ENCODE peak calls at places on chromosome 15, in five cellular contexts. P is Peyer's patch, W is HCT116, B is suprapubic skin, R is stomach. X is an unnamed sample.

GRCh38 chr15:90259524-90259923 is 5.9 kb upstream of the NGRN start:
- DNase-seq in W (no peak), R (no peak), B (no peak), P (no peak), X (no peak)

GRCh38 chr15:63157891-63158431 is 684 bp upstream of the RPS27L start:
- DNase-seq in P (no peak), B (peak; percentile 73), W (peak; percentile 32), R (peak; percentile 31), X (no peak)

GRCh38 chr15:70275461-70276138 is 177.9 kb upstream of the TLE3 start:
- DNase-seq in R (no peak), W (no peak), B (peak; percentile 36), P (peak; percentile 20), X (peak; percentile 39)

GRCh38 chr15:76753771-76754170 is 151.4 kb downstream of the SCAPER start:
- DNase-seq in P (no peak), R (no peak), W (no peak), B (no peak), X (no peak)

GRCh38 chr15:92391640-92392039 is 2.0 kb upstream of the ST8SIA2 start:
- DNase-seq in W (peak; percentile 36), P (no peak), R (no peak), B (no peak), X (no peak)

GRCh38 chr15:77804210-77804609 is 171.5 kb upstream of the LINGO1 start:
- DNase-seq in B (no peak), P (no peak), R (no peak), W (no peak), X (no peak)

GRCh38 chr15:77623008-77623877 is 9.5 kb downstream of the LINGO1 start:
- DNase-seq in B (no peak), R (no peak), W (no peak), P (no peak), X (no peak)

GRCh38 chr15:51121118-51121517 is 26.4 kb upstream of the TNFAIP8L3 start:
- DNase-seq in R (no peak), B (no peak), P (no peak), W (peak; percentile 82), X (no peak)

GRCh38 chr15:83769411-83769960 is 115.6 kb downstream of the ADAMTSL3 start:
- DNase-seq in W (no peak), P (no peak), R (no peak), B (no peak), X (no peak)

GRCh38 chr15:97177135-97177704 is 783.3 kb upstream of the ARRDC4 start:
- DNase-seq in R (no peak), W (no peak), P (no peak), B (no peak), X (no peak)

GRCh38 chr15:50233192-50233736 is 32.3 kb downstream of the HDC start:
- DNase-seq in P (no peak), B (no peak), R (no peak), W (no peak), X (no peak)

GRCh38 chr15:64209680-64210334 is 47.0 kb upstream of the PPIB start:
- DNase-seq in B (no peak), P (no peak), W (peak; percentile 33), R (no peak), X (no peak)

GRCh38 chr15:57541805-57542504 is 49.7 kb upstream of the MYZAP start:
- DNase-seq in P (peak; percentile 77), R (peak; percentile 72), W (peak; percentile 45), B (no peak), X (no peak)

GRCh38 chr15:93028632-93029612 is 60.1 kb downstream of the RGMA start:
- DNase-seq in R (peak; percentile 88), W (no peak), P (no peak), B (peak; percentile 93), X (peak; percentile 89)

GRCh38 chr15:42324308-42324707 is 35.0 kb upstream of the CAPN3 start:
- DNase-seq in R (no peak), B (no peak), W (no peak), P (no peak), X (no peak)

GRCh38 chr15:77599899-77600298 is 32.8 kb downstream of the LINGO1 start:
- DNase-seq in R (no peak), B (no peak), P (no peak), W (peak; percentile 61), X (no peak)

GRCh38 chr15:75089781-75090734 is 66.7 kb downstream of the PPCDC start:
- DNase-seq in R (no peak), W (no peak), B (no peak), P (no peak), X (no peak)

GRCh38 chr15:66891776-66892175 is 173.6 kb upstream of the SMAD3 start:
- DNase-seq in B (no peak), W (no peak), P (no peak), R (no peak), X (no peak)

GRCh38 chr15:35876762-35877161 is 330.8 kb upstream of the DPH6 start:
- DNase-seq in W (no peak), R (no peak), B (no peak), P (no peak), X (no peak)

GRCh38 chr15:74307827-74308642 is 59.4 kb downstream of the CYP11A1 start:
- DNase-seq in R (peak; percentile 59), W (peak; percentile 49), B (no peak), P (no peak), X (no peak)

GRCh38 chr15:48641416-48641815 is 4.1 kb downstream of the FBN1 start:
- DNase-seq in W (no peak), R (no peak), P (no peak), B (no peak), X (no peak)

GRCh38 chr15:83164409-83165404 is 42.9 kb downstream of the HDGFL3 start:
- DNase-seq in R (no peak), B (no peak), W (no peak), P (no peak), X (no peak)

GRCh38 chr15:77347197-77347596 is 72.7 kb downstream of the PEAK1 start:
- DNase-seq in B (no peak), W (no peak), P (no peak), R (no peak), X (no peak)

GRCh38 chr15:34773916-34774315 is 19.1 kb upstream of the GJD2 start:
- DNase-seq in P (no peak), R (no peak), B (no peak), W (no peak), X (no peak)

GRCh38 chr15:64014995-64015394 is 31.3 kb downstream of the DAPK2 start:
- DNase-seq in W (no peak), R (peak; percentile 83), B (no peak), P (no peak), X (no peak)

GRCh38 chr15:67188551-67189218 is 65.8 kb downstream of the AAGAB start:
- DNase-seq in R (no peak), B (no peak), W (no peak), P (no peak), X (no peak)

GRCh38 chr15:64381000-64381751 is at the start of gene PCLAF:
- DNase-seq in R (peak; percentile 94), B (peak; percentile 97), P (peak; percentile 94), W (peak; percentile 89), X (peak; percentile 98)

GRCh38 chr15:62578548-62578947 is 413.5 kb upstream of the C2CD4B start:
- DNase-seq in P (peak; percentile 75), W (no peak), R (no peak), B (no peak), X (no peak)

GRCh38 chr15:96551196-96551595 is 220.7 kb downstream of the NR2F2 start:
- DNase-seq in B (no peak), P (no peak), W (no peak), R (no peak), X (no peak)

GRCh38 chr15:98626153-98626552 is 22.2 kb upstream of the IGF1R start:
- DNase-seq in B (no peak), P (no peak), W (no peak), R (no peak), X (no peak)

GRCh38 chr15:98625614-98626013 is 22.7 kb upstream of the IGF1R start:
- DNase-seq in P (no peak), R (no peak), W (no peak), B (no peak), X (no peak)

GRCh38 chr15:98616397-98616796 is 31.9 kb upstream of the IGF1R start:
- DNase-seq in B (no peak), P (no peak), R (no peak), W (no peak), X (no peak)

GRCh38 chr15:98620020-98620419 is 28.3 kb upstream of the IGF1R start:
- DNase-seq in W (no peak), R (no peak), P (no peak), B (no peak), X (no peak)

DNA sequence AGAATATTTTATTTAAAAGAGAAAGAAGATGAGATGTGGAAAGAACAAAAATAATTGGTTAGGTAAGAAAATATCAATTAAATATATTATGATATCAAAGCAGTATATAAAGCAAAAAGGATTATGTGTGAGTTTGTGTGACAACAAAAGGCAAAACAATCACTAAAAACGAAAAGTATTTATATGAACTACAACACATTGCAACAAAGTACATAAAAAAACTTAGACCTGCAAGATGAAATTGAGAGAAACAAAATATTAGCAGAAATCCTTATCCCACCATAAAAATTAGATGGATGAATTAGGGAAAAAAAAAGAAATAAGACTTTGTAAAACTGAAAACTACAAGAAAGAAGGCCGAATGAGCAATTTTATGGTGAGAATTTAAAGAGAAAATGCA is 27.3 kb upstream of the IGF1R start:
- DNase-seq in W (no peak), R (no peak), P (no peak), B (no peak), X (no peak)
- H3K27me3 ChIP-seq in W (peaks cover 51% of the 10 kb centered on the region), R (peaks cover 77% of the 10 kb centered on the region), P (no peaks in the 10 kb centered on the region), B (peaks cover 92% of the 10 kb centered on the region), X (no peaks in the 10 kb centered on the region)

GRCh38 chr15:80989518-80990478 is at the start of gene MESD:
- DNase-seq in P (peak; percentile 99), R (peak; percentile 99), B (peak; percentile 99), W (peak; percentile 85), X (peak; percentile 99)
- TF ChIP-seq POLR2A in P (peak; percentile 88), R (no peak), B (peak; percentile 86), W (peak; percentile 89), X (no peak)

GRCh38 chr15:43795197-43795596 is 3.1 kb downstream of the SERF2 start:
- DNase-seq in W (no peak), R (no peak), B (no peak), P (no peak), X (no peak)

GRCh38 chr15:43791993-43792760 is at the start of gene SERF2:
- DNase-seq in W (peak; percentile 98), R (peak; percentile 100), P (peak; percentile 100), B (peak; percentile 100), X (peak; percentile 100)

GRCh38 chr15:43794269-43795037 is 2.3 kb downstream of the SERF2 start:
- DNase-seq in B (no peak), P (no peak), R (no peak), W (no peak), X (no peak)

GRCh38 chr15:43792761-43793493 is 807 bp downstream of the SERF2 start:
- DNase-seq in W (no peak), P (peak; percentile 59), B (no peak), R (no peak), X (peak; percentile 79)

DNA sequence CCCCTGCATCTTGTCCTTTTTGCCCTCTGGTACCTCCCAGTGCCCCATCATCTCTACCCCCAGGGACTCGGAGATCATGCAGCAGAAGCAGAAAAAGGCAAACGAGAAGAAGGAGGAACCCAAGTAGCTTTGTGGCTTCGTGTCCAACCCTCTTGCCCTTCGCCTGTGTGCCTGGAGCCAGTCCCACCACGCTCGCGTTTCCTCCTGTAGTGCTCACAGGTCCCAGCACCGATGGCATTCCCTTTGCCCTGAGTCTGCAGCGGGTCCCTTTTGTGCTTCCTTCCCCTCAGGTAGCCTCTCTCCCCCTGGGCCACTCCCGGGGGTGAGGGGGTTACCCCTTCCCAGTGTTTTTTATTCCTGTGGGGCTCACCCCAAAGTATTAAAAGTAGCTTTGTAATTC is 1.5 kb downstream of the SERF2 start:
- DNase-seq in B (no peak), W (no peak), P (no peak), R (no peak), X (no peak)
- H3K4me3 ChIP-seq in B (peak overlapping the region; percentile 88), W (peak overlapping the region; percentile 100), P (peak overlapping the region; percentile 95), R (peak overlapping the region; percentile 99), X (no peak overlapping the region)

GRCh38 chr15:79092382-79092781 is 1.8 kb upstream of the RASGRF1 start:
- DNase-seq in W (no peak), R (no peak), B (no peak), P (no peak), X (no peak)
- H3K27me3 ChIP-seq in W (peaks cover 36% of the 10 kb centered on the region), R (peaks cover 98% of the 10 kb centered on the region), B (peaks cover 71% of the 10 kb centered on the region), P (peaks cover 20% of the 10 kb centered on the region), X (peaks cover 50% of the 10 kb centered on the region)